ENCODE peak calls at places on chromosomes 3 and 15, in eight cellular contexts. One of them, this sample, is unnamed.

GRCh38 chr15:94576889-94577533 is 345.6 kb downstream of the MCTP2 start:
- DNase-seq in GM06990: no peak
- DNase-seq in mesothelial cell of epicardium: no peak
- DNase-seq in esophagus squamous epithelium: no peak
- DNase-seq in left ventricle myocardium inferior: no peak
- DNase-seq in body of pancreas: peak
- DNase-seq in B cell: no peak
- DNase-seq in dorsolateral prefrontal cortex: no peak
- DNase-seq in this sample: no peak

GRCh38 chr3:66398228-66399025 is 102.4 kb downstream of the LRIG1 start:
- DNase-seq in GM06990: no peak
- DNase-seq in mesothelial cell of epicardium: no peak
- DNase-seq in esophagus squamous epithelium: no peak
- DNase-seq in left ventricle myocardium inferior: no peak
- DNase-seq in body of pancreas: peak
- DNase-seq in B cell: no peak
- DNase-seq in dorsolateral prefrontal cortex: peak
- DNase-seq in this sample: no peak

GRCh38 chr3:156997351-156997750 is 162.6 kb downstream of the CCNL1 start:
- DNase-seq in GM06990: no peak
- DNase-seq in mesothelial cell of epicardium: no peak
- DNase-seq in esophagus squamous epithelium: no peak
- DNase-seq in left ventricle myocardium inferior: no peak
- DNase-seq in body of pancreas: no peak
- DNase-seq in B cell: no peak
- DNase-seq in dorsolateral prefrontal cortex: no peak
- DNase-seq in this sample: no peak

GRCh38 chr3:33016846-33017405 is 65.5 kb downstream of the CCR4 start:
- DNase-seq in GM06990: no peak
- DNase-seq in mesothelial cell of epicardium: no peak
- DNase-seq in esophagus squamous epithelium: no peak
- DNase-seq in left ventricle myocardium inferior: no peak
- DNase-seq in body of pancreas: no peak
- DNase-seq in B cell: no peak
- DNase-seq in dorsolateral prefrontal cortex: no peak
- DNase-seq in this sample: no peak

GRCh38 chr3:104578558-104578957 is 788.2 kb upstream of the ALCAM start:
- DNase-seq in GM06990: no peak
- DNase-seq in mesothelial cell of epicardium: no peak
- DNase-seq in esophagus squamous epithelium: no peak
- DNase-seq in left ventricle myocardium inferior: no peak
- DNase-seq in body of pancreas: no peak
- DNase-seq in B cell: no peak
- DNase-seq in dorsolateral prefrontal cortex: no peak
- DNase-seq in this sample: no peak

GRCh38 chr15:48858401-48858800 is 19.5 kb upstream of the EID1 start:
- DNase-seq in GM06990: no peak
- DNase-seq in mesothelial cell of epicardium: no peak
- DNase-seq in esophagus squamous epithelium: no peak
- DNase-seq in left ventricle myocardium inferior: no peak
- DNase-seq in body of pancreas: no peak
- DNase-seq in B cell: no peak
- DNase-seq in dorsolateral prefrontal cortex: no peak
- DNase-seq in this sample: no peak

GRCh38 chr15:43800286-43801136 is at the start of gene HYPK:
- DNase-seq in GM06990: peak
- DNase-seq in mesothelial cell of epicardium: peak
- DNase-seq in esophagus squamous epithelium: peak
- DNase-seq in left ventricle myocardium inferior: peak
- DNase-seq in body of pancreas: peak
- DNase-seq in B cell: peak
- DNase-seq in dorsolateral prefrontal cortex: peak
- DNase-seq in this sample: peak

GRCh38 chr3:127520993-127521392 is 69.5 kb downstream of the TPRA1 start:
- DNase-seq in GM06990: no peak
- DNase-seq in mesothelial cell of epicardium: no peak
- DNase-seq in esophagus squamous epithelium: no peak
- DNase-seq in left ventricle myocardium inferior: no peak
- DNase-seq in body of pancreas: no peak
- DNase-seq in B cell: no peak
- DNase-seq in dorsolateral prefrontal cortex: no peak
- DNase-seq in this sample: no peak

GRCh38 chr15:77001351-77001750 is 6.4 kb downstream of the PSTPIP1 start:
- DNase-seq in GM06990: no peak
- DNase-seq in mesothelial cell of epicardium: no peak
- DNase-seq in esophagus squamous epithelium: no peak
- DNase-seq in left ventricle myocardium inferior: no peak
- DNase-seq in body of pancreas: no peak
- DNase-seq in B cell: no peak
- DNase-seq in dorsolateral prefrontal cortex: no peak
- DNase-seq in this sample: no peak

GRCh38 chr3:197270558-197271317 is 27.7 kb downstream of the DLG1 start:
- DNase-seq in GM06990: no peak
- DNase-seq in mesothelial cell of epicardium: no peak
- DNase-seq in esophagus squamous epithelium: no peak
- DNase-seq in left ventricle myocardium inferior: no peak
- DNase-seq in body of pancreas: no peak
- DNase-seq in B cell: no peak
- DNase-seq in dorsolateral prefrontal cortex: no peak
- DNase-seq in this sample: no peak

GRCh38 chr3:107705046-107705445 is 182.3 kb downstream of the BBX start:
- DNase-seq in GM06990: no peak
- DNase-seq in mesothelial cell of epicardium: no peak
- DNase-seq in esophagus squamous epithelium: no peak
- DNase-seq in left ventricle myocardium inferior: no peak
- DNase-seq in body of pancreas: no peak
- DNase-seq in B cell: no peak
- DNase-seq in dorsolateral prefrontal cortex: no peak
- DNase-seq in this sample: no peak

GRCh38 chr3:112167758-112168157 is 34.7 kb upstream of the GCSAM start:
- DNase-seq in GM06990: peak
- DNase-seq in mesothelial cell of epicardium: no peak
- DNase-seq in esophagus squamous epithelium: no peak
- DNase-seq in left ventricle myocardium inferior: no peak
- DNase-seq in body of pancreas: no peak
- DNase-seq in B cell: peak
- DNase-seq in dorsolateral prefrontal cortex: no peak
- DNase-seq in this sample: no peak

GRCh38 chr3:51998774-51999173 is 3.1 kb upstream of the RPL29 start:
- DNase-seq in GM06990: no peak
- DNase-seq in mesothelial cell of epicardium: no peak
- DNase-seq in esophagus squamous epithelium: no peak
- DNase-seq in left ventricle myocardium inferior: no peak
- DNase-seq in body of pancreas: no peak
- DNase-seq in B cell: no peak
- DNase-seq in dorsolateral prefrontal cortex: no peak
- DNase-seq in this sample: no peak

GRCh38 chr15:93319121-93319814 is 230.3 kb upstream of the RGMA start:
- DNase-seq in GM06990: no peak
- DNase-seq in mesothelial cell of epicardium: no peak
- DNase-seq in esophagus squamous epithelium: no peak
- DNase-seq in left ventricle myocardium inferior: no peak
- DNase-seq in body of pancreas: no peak
- DNase-seq in B cell: no peak
- DNase-seq in dorsolateral prefrontal cortex: no peak
- DNase-seq in this sample: no peak
- TF ChIP-seq CTCF in GM06990: no peak
- TF ChIP-seq CTCF in mesothelial cell of epicardium: no peak
- TF ChIP-seq CTCF in esophagus squamous epithelium: no peak
- TF ChIP-seq CTCF in left ventricle myocardium inferior: no peak
- TF ChIP-seq CTCF in body of pancreas: no peak
- TF ChIP-seq CTCF in B cell: no peak
- TF ChIP-seq CTCF in dorsolateral prefrontal cortex: no peak
- TF ChIP-seq CTCF in this sample: no peak

DNA sequence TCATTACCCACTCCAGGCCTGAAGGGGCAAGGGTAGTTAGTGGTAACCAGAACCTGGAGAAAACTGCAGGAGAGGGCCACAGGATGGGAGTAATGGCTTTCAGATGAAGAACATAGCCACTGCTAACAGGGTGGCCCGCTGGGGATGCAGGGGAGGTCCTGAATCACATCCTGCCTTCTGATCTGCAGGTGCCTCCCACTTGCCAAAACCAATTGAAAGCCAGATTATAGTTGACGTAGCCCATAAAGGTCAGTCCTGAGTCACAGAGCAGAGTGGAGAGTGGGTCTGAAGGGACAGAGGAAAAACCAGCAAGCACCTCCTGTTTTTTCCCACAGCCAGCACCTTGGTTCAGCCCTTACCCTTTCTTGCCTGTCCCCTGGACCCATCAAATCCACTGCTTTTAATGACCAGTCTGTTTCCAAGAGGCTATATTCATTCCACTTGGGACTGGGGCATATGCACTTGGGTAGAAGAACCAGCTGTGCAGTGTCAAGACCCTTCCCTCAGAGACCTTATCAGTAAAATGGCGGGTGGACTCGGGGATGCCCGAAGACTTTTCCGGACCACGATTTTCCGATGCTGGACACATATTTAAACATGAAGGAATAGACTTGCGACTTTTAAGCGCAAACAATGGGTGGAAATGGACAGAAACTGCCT is 605 bp upstream of the SLC35G2 start:
- DNase-seq in GM06990: peak
- DNase-seq in mesothelial cell of epicardium: no peak
- DNase-seq in esophagus squamous epithelium: no peak
- DNase-seq in left ventricle myocardium inferior: peak
- DNase-seq in body of pancreas: peak
- DNase-seq in B cell: no peak
- DNase-seq in dorsolateral prefrontal cortex: peak
- DNase-seq in this sample: no peak
- TF ChIP-seq CTCF in GM06990: no peak
- TF ChIP-seq CTCF in mesothelial cell of epicardium: no peak
- TF ChIP-seq CTCF in esophagus squamous epithelium: no peak
- TF ChIP-seq CTCF in left ventricle myocardium inferior: peak
- TF ChIP-seq CTCF in body of pancreas: no peak
- TF ChIP-seq CTCF in B cell: no peak
- TF ChIP-seq CTCF in dorsolateral prefrontal cortex: no peak
- TF ChIP-seq CTCF in this sample: no peak

GRCh38 chr3:96022676-96023075 is 791.7 kb upstream of the EPHA6 start:
- DNase-seq in GM06990: no peak
- DNase-seq in mesothelial cell of epicardium: no peak
- DNase-seq in esophagus squamous epithelium: no peak
- DNase-seq in left ventricle myocardium inferior: no peak
- DNase-seq in body of pancreas: no peak
- DNase-seq in B cell: no peak
- DNase-seq in dorsolateral prefrontal cortex: no peak
- DNase-seq in this sample: no peak

DNA sequence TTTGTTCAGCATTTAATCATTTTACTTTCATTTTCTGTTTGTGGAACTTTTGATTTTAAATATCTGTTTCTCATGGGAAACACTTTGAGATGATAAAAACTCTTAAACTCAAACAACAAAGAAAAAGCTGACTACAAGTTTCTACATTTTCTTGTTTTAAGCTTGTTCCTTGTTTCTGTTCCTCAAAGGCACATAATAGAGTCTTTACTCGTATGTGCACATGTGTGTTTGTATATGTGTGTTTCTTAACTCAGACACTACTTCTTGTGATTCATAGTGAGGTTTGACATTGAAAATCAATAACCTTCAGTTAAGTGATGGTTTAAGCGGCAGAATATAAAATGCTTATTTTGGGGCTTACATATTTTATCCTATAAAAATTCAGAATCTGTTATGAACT is 786.7 kb upstream of the EPHA6 start:
- DNase-seq in GM06990: no peak
- DNase-seq in mesothelial cell of epicardium: no peak
- DNase-seq in esophagus squamous epithelium: no peak
- DNase-seq in left ventricle myocardium inferior: no peak
- DNase-seq in body of pancreas: no peak
- DNase-seq in B cell: no peak
- DNase-seq in dorsolateral prefrontal cortex: no peak
- DNase-seq in this sample: no peak
- TF ChIP-seq CTCF in GM06990: no peak
- TF ChIP-seq CTCF in mesothelial cell of epicardium: no peak
- TF ChIP-seq CTCF in esophagus squamous epithelium: no peak
- TF ChIP-seq CTCF in left ventricle myocardium inferior: no peak
- TF ChIP-seq CTCF in body of pancreas: no peak
- TF ChIP-seq CTCF in B cell: no peak
- TF ChIP-seq CTCF in dorsolateral prefrontal cortex: no peak
- TF ChIP-seq CTCF in this sample: no peak

GRCh38 chr15:67923647-67923971 is 83.8 kb upstream of the RNU6-1 start:
- DNase-seq in GM06990: no peak
- DNase-seq in mesothelial cell of epicardium: no peak
- DNase-seq in esophagus squamous epithelium: no peak
- DNase-seq in left ventricle myocardium inferior: no peak
- DNase-seq in body of pancreas: no peak
- DNase-seq in B cell: no peak
- DNase-seq in dorsolateral prefrontal cortex: no peak
- DNase-seq in this sample: no peak

GRCh38 chr15:67922971-67923646 is 83.3 kb upstream of the RNU6-1 start:
- DNase-seq in GM06990: no peak
- DNase-seq in mesothelial cell of epicardium: no peak
- DNase-seq in esophagus squamous epithelium: no peak
- DNase-seq in left ventricle myocardium inferior: no peak
- DNase-seq in body of pancreas: no peak
- DNase-seq in B cell: no peak
- DNase-seq in dorsolateral prefrontal cortex: no peak
- DNase-seq in this sample: no peak

GRCh38 chr15:67924359-67924974 is 84.6 kb upstream of the RNU6-1 start:
- DNase-seq in GM06990: no peak
- DNase-seq in mesothelial cell of epicardium: no peak
- DNase-seq in esophagus squamous epithelium: no peak
- DNase-seq in left ventricle myocardium inferior: no peak
- DNase-seq in body of pancreas: no peak
- DNase-seq in B cell: no peak
- DNase-seq in dorsolateral prefrontal cortex: no peak
- DNase-seq in this sample: no peak

GRCh38 chr15:67927501-67928156 is 87.8 kb upstream of the RNU6-1 start:
- DNase-seq in GM06990: no peak
- DNase-seq in mesothelial cell of epicardium: peak
- DNase-seq in esophagus squamous epithelium: no peak
- DNase-seq in left ventricle myocardium inferior: peak
- DNase-seq in body of pancreas: peak
- DNase-seq in B cell: no peak
- DNase-seq in dorsolateral prefrontal cortex: no peak
- DNase-seq in this sample: no peak

GRCh38 chr15:67925182-67925581 is 85.3 kb upstream of the RNU6-1 start:
- DNase-seq in GM06990: no peak
- DNase-seq in mesothelial cell of epicardium: no peak
- DNase-seq in esophagus squamous epithelium: no peak
- DNase-seq in left ventricle myocardium inferior: peak
- DNase-seq in body of pancreas: no peak
- DNase-seq in B cell: no peak
- DNase-seq in dorsolateral prefrontal cortex: no peak
- DNase-seq in this sample: no peak
- TF ChIP-seq CTCF in GM06990: no peak
- TF ChIP-seq CTCF in mesothelial cell of epicardium: no peak
- TF ChIP-seq CTCF in esophagus squamous epithelium: no peak
- TF ChIP-seq CTCF in left ventricle myocardium inferior: no peak
- TF ChIP-seq CTCF in body of pancreas: no peak
- TF ChIP-seq CTCF in B cell: no peak
- TF ChIP-seq CTCF in dorsolateral prefrontal cortex: no peak
- TF ChIP-seq CTCF in this sample: no peak

This sample was measured in progenitor cell of endocrine pancreas.